ENCODE peak calls at places on chromosomes 6 and 20, in four cellular contexts. S, E, B and P are unnamed samples.
A peak's percentile ranks its signal among the peaks of the same experiment; 100 is the strongest.

GRCh38 chr6:32397252-32397920 is 9.6 kb downstream of the BTNL2 start:
- DNase-seq in B (no peak), E (no peak), S (no peak), P (no peak)

GRCh38 chr6:52663120-52663934 is 7.6 kb upstream of the TMEM14A start:
- DNase-seq in S (peak; percentile 61), B (peak; percentile 43), E (peak; percentile 35), P (peak; percentile 57)

GRCh38 chr20:25238319-25239037 is 9.4 kb upstream of the PYGB start:
- DNase-seq in B (peak; percentile 75), S (no peak), E (no peak), P (no peak)

GRCh38 chr20:8401491-8401890 is 269.4 kb downstream of the PLCB1 start:
- DNase-seq in B (peak; percentile 32), E (no peak), S (no peak), P (no peak)

GRCh38 chr6:43757966-43758616 is 11.9 kb upstream of the VEGFA start:
- DNase-seq in S (no peak), B (no peak), E (no peak), P (no peak)

GRCh38 chr6:162198925-162199324 is 528.6 kb downstream of the PRKN start:
- DNase-seq in B (no peak), E (no peak), S (peak; percentile 61), P (no peak)

GRCh38 chr6:167933847-167934246 is 63.6 kb upstream of the KIF25 start:
- DNase-seq in E (no peak), S (no peak), B (no peak), P (no peak)

GRCh38 chr6:56359201-56359899 is 112.0 kb upstream of the COL21A1 start:
- DNase-seq in E (peak; percentile 49), S (peak; percentile 86), B (peak; percentile 72), P (peak; percentile 70)

GRCh38 chr20:47941869-47942268 is 156.6 kb upstream of the SULF2 start:
- DNase-seq in E (no peak), B (no peak), S (no peak), P (no peak)

GRCh38 chr20:57391439-57392129 is 388 bp downstream of the RBM38 start:
- DNase-seq in B (no peak), E (no peak), S (no peak), P (no peak)